ENCODE peak calls at places on chromosomes 6 and 20, in nine cellular contexts. One of them, this sample, is unnamed.

GRCh38 chr20:31859266-31859997 is 10.9 kb downstream of the DUSP15 start:
- DNase-seq in HepG2: no peak
- DNase-seq in GM23338: no peak
- DNase-seq in HCT116: no peak
- DNase-seq in prostate gland: no peak
- DNase-seq in SK-N-SH: no peak
- DNase-seq in stomach: no peak
- DNase-seq in Panc1: no peak
- DNase-seq in sigmoid colon: no peak
- DNase-seq in this sample: peak

GRCh38 chr20:46767127-46767761 is 57.8 kb downstream of the SLC2A10 start:
- DNase-seq in HepG2: peak
- DNase-seq in GM23338: peak
- DNase-seq in HCT116: peak
- DNase-seq in prostate gland: peak
- DNase-seq in SK-N-SH: peak
- DNase-seq in stomach: peak
- DNase-seq in Panc1: no peak
- DNase-seq in sigmoid colon: no peak
- DNase-seq in this sample: no peak

GRCh38 chr20:39857188-39857587 is 831.8 kb downstream of the MAFB start:
- DNase-seq in HepG2: no peak
- DNase-seq in GM23338: no peak
- DNase-seq in HCT116: no peak
- DNase-seq in prostate gland: no peak
- DNase-seq in SK-N-SH: no peak
- DNase-seq in stomach: no peak
- DNase-seq in Panc1: no peak
- DNase-seq in sigmoid colon: no peak
- DNase-seq in this sample: no peak

GRCh38 chr6:88866856-88867255 is 96.6 kb downstream of the RNGTT start:
- DNase-seq in HepG2: no peak
- DNase-seq in GM23338: no peak
- DNase-seq in HCT116: no peak
- DNase-seq in prostate gland: no peak
- DNase-seq in SK-N-SH: no peak
- DNase-seq in stomach: no peak
- DNase-seq in Panc1: no peak
- DNase-seq in sigmoid colon: no peak
- DNase-seq in this sample: no peak

GRCh38 chr6:102114402-102114801 is 720.9 kb downstream of the GRIK2 start:
- DNase-seq in HepG2: peak
- DNase-seq in GM23338: peak
- DNase-seq in HCT116: peak
- DNase-seq in prostate gland: no peak
- DNase-seq in SK-N-SH: no peak
- DNase-seq in stomach: no peak
- DNase-seq in Panc1: peak
- DNase-seq in sigmoid colon: no peak
- DNase-seq in this sample: no peak

GRCh38 chr20:24823989-24824693 is 124.9 kb upstream of the CST7 start:
- DNase-seq in HepG2: no peak
- DNase-seq in GM23338: no peak
- DNase-seq in HCT116: no peak
- DNase-seq in prostate gland: no peak
- DNase-seq in SK-N-SH: no peak
- DNase-seq in stomach: no peak
- DNase-seq in Panc1: no peak
- DNase-seq in sigmoid colon: peak
- DNase-seq in this sample: peak

GRCh38 chr6:155366325-155366724 is 52.0 kb upstream of the TFB1M start:
- DNase-seq in HepG2: no peak
- DNase-seq in GM23338: peak
- DNase-seq in HCT116: no peak
- DNase-seq in prostate gland: no peak
- DNase-seq in SK-N-SH: no peak
- DNase-seq in stomach: no peak
- DNase-seq in Panc1: no peak
- DNase-seq in sigmoid colon: no peak
- DNase-seq in this sample: no peak

GRCh38 chr6:39426057-39426592 is 103.6 kb upstream of the KCNK16 start:
- DNase-seq in HepG2: no peak
- DNase-seq in GM23338: no peak
- DNase-seq in HCT116: no peak
- DNase-seq in prostate gland: peak
- DNase-seq in SK-N-SH: no peak
- DNase-seq in stomach: no peak
- DNase-seq in Panc1: no peak
- DNase-seq in sigmoid colon: no peak
- DNase-seq in this sample: no peak

GRCh38 chr6:45946352-45946751 is 69.3 kb downstream of the CLIC5 start:
- DNase-seq in HepG2: peak
- DNase-seq in GM23338: peak
- DNase-seq in HCT116: no peak
- DNase-seq in prostate gland: no peak
- DNase-seq in SK-N-SH: peak
- DNase-seq in stomach: no peak
- DNase-seq in Panc1: no peak
- DNase-seq in sigmoid colon: peak
- DNase-seq in this sample: no peak

GRCh38 chr6:16819752-16820151 is 58.5 kb upstream of the ATXN1 start:
- DNase-seq in HepG2: no peak
- DNase-seq in GM23338: peak
- DNase-seq in HCT116: no peak
- DNase-seq in prostate gland: no peak
- DNase-seq in SK-N-SH: no peak
- DNase-seq in stomach: no peak
- DNase-seq in Panc1: peak
- DNase-seq in sigmoid colon: no peak
- DNase-seq in this sample: no peak

GRCh38 chr20:16368645-16369292 is 204.5 kb downstream of the KIF16B start:
- DNase-seq in HepG2: peak
- DNase-seq in GM23338: peak
- DNase-seq in HCT116: no peak
- DNase-seq in prostate gland: no peak
- DNase-seq in SK-N-SH: no peak
- DNase-seq in stomach: no peak
- DNase-seq in Panc1: peak
- DNase-seq in sigmoid colon: no peak
- DNase-seq in this sample: no peak

GRCh38 chr20:62202083-62202395 is 18.0 kb downstream of the HRH3 start:
- DNase-seq in HepG2: no peak
- DNase-seq in GM23338: no peak
- DNase-seq in HCT116: no peak
- DNase-seq in prostate gland: no peak
- DNase-seq in SK-N-SH: no peak
- DNase-seq in stomach: no peak
- DNase-seq in Panc1: no peak
- DNase-seq in sigmoid colon: no peak
- DNase-seq in this sample: peak

GRCh38 chr20:14775778-14776177 is 438.4 kb upstream of the FLRT3 start:
- DNase-seq in HepG2: peak
- DNase-seq in GM23338: no peak
- DNase-seq in HCT116: peak
- DNase-seq in prostate gland: peak
- DNase-seq in SK-N-SH: no peak
- DNase-seq in stomach: peak
- DNase-seq in Panc1: no peak
- DNase-seq in sigmoid colon: no peak
- DNase-seq in this sample: no peak

GRCh38 chr6:118808794-118809668 is 84.9 kb upstream of the ASF1A start:
- DNase-seq in HepG2: no peak
- DNase-seq in GM23338: no peak
- DNase-seq in HCT116: no peak
- DNase-seq in prostate gland: no peak
- DNase-seq in SK-N-SH: no peak
- DNase-seq in stomach: no peak
- DNase-seq in Panc1: no peak
- DNase-seq in sigmoid colon: no peak
- DNase-seq in this sample: no peak

GRCh38 chr20:23637282-23638221 is at the start of gene CST3:
- DNase-seq in HepG2: peak
- DNase-seq in GM23338: peak
- DNase-seq in HCT116: peak
- DNase-seq in prostate gland: peak
- DNase-seq in SK-N-SH: peak
- DNase-seq in stomach: peak
- DNase-seq in Panc1: peak
- DNase-seq in sigmoid colon: peak
- DNase-seq in this sample: peak

GRCh38 chr6:100549406-100550167 is 84.9 kb upstream of the SIM1 start:
- DNase-seq in HepG2: no peak
- DNase-seq in GM23338: no peak
- DNase-seq in HCT116: no peak
- DNase-seq in prostate gland: no peak
- DNase-seq in SK-N-SH: no peak
- DNase-seq in stomach: no peak
- DNase-seq in Panc1: no peak
- DNase-seq in sigmoid colon: no peak
- DNase-seq in this sample: no peak

GRCh38 chr6:54244430-54244829 is 63.8 kb upstream of the TINAG start:
- DNase-seq in HepG2: peak
- DNase-seq in GM23338: peak
- DNase-seq in HCT116: peak
- DNase-seq in prostate gland: no peak
- DNase-seq in SK-N-SH: peak
- DNase-seq in stomach: no peak
- DNase-seq in Panc1: no peak
- DNase-seq in sigmoid colon: no peak
- DNase-seq in this sample: no peak

GRCh38 chr6:4055420-4056041 is 23.4 kb downstream of the FAM217A start:
- DNase-seq in HepG2: peak
- DNase-seq in GM23338: no peak
- DNase-seq in HCT116: peak
- DNase-seq in prostate gland: peak
- DNase-seq in SK-N-SH: peak
- DNase-seq in stomach: peak
- DNase-seq in Panc1: peak
- DNase-seq in sigmoid colon: no peak
- DNase-seq in this sample: no peak

GRCh38 chr20:62159835-62160234 is 16.3 kb downstream of the SS18L1 start:
- DNase-seq in HepG2: no peak
- DNase-seq in GM23338: no peak
- DNase-seq in HCT116: peak
- DNase-seq in prostate gland: no peak
- DNase-seq in SK-N-SH: no peak
- DNase-seq in stomach: no peak
- DNase-seq in Panc1: no peak
- DNase-seq in sigmoid colon: no peak
- DNase-seq in this sample: no peak

GRCh38 chr6:1855890-1856289 is 246.2 kb downstream of the FOXC1 start:
- DNase-seq in HepG2: no peak
- DNase-seq in GM23338: no peak
- DNase-seq in HCT116: no peak
- DNase-seq in prostate gland: no peak
- DNase-seq in SK-N-SH: no peak
- DNase-seq in stomach: no peak
- DNase-seq in Panc1: no peak
- DNase-seq in sigmoid colon: no peak
- DNase-seq in this sample: no peak
- H3K4me3 ChIP-seq in HepG2: no peak
- H3K4me3 ChIP-seq in GM23338: no peak
- H3K4me3 ChIP-seq in HCT116: no peak
- H3K4me3 ChIP-seq in prostate gland: no peak
- H3K4me3 ChIP-seq in SK-N-SH: no peak
- H3K4me3 ChIP-seq in stomach: no peak
- H3K4me3 ChIP-seq in Panc1: no peak
- H3K4me3 ChIP-seq in sigmoid colon: no peak
- H3K4me3 ChIP-seq in this sample: no peak

GRCh38 chr6:134267917-134268361 is 50.0 kb downstream of the SGK1 start:
- DNase-seq in HepG2: peak
- DNase-seq in GM23338: peak
- DNase-seq in HCT116: no peak
- DNase-seq in prostate gland: peak
- DNase-seq in SK-N-SH: no peak
- DNase-seq in stomach: no peak
- DNase-seq in Panc1: no peak
- DNase-seq in sigmoid colon: no peak
- DNase-seq in this sample: no peak
- TF ChIP-seq POLR2AphosphoS5 in HepG2: no peak
- TF ChIP-seq POLR2AphosphoS5 in GM23338: no peak
- TF ChIP-seq POLR2AphosphoS5 in HCT116: no peak
- TF ChIP-seq POLR2AphosphoS5 in prostate gland: peak
- TF ChIP-seq POLR2AphosphoS5 in SK-N-SH: no peak
- TF ChIP-seq POLR2AphosphoS5 in stomach: no peak
- TF ChIP-seq POLR2AphosphoS5 in Panc1: no peak
- TF ChIP-seq POLR2AphosphoS5 in sigmoid colon: no peak
- TF ChIP-seq POLR2AphosphoS5 in this sample: no peak

GRCh38 chr6:36479256-36479655 is 36.5 kb downstream of the KCTD20 start:
- DNase-seq in HepG2: no peak
- DNase-seq in GM23338: no peak
- DNase-seq in HCT116: no peak
- DNase-seq in prostate gland: no peak
- DNase-seq in SK-N-SH: no peak
- DNase-seq in stomach: no peak
- DNase-seq in Panc1: no peak
- DNase-seq in sigmoid colon: no peak
- DNase-seq in this sample: no peak

DNA sequence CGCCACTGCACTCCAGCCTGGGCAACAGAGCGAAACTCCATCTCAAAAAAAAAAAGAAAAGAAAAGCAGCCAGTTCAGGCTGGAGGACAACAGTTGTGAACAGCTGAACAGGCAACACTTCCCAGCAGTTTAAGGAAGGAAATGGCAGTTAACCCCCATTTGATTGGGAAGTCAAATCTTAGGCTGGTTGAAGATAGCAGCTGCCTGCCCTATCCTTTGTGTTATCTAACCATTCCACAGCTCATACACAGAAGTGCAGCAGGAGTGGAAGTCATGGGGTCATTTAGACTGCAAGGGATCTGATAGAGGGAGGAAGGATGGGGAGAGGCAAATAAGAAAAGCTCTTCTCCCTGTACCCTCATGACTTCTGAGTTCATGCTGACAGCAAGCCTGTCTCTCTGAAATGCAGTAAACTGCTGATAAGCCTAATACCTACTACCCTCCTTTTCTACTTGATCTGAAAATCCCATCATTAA is 35.3 kb downstream of the KCTD20 start:
- DNase-seq in HepG2: no peak
- DNase-seq in GM23338: no peak
- DNase-seq in HCT116: no peak
- DNase-seq in prostate gland: no peak
- DNase-seq in SK-N-SH: no peak
- DNase-seq in stomach: no peak
- DNase-seq in Panc1: no peak
- DNase-seq in sigmoid colon: no peak
- DNase-seq in this sample: no peak
- H3K4me3 ChIP-seq in HepG2: no peak
- H3K4me3 ChIP-seq in GM23338: no peak
- H3K4me3 ChIP-seq in HCT116: no peak
- H3K4me3 ChIP-seq in prostate gland: no peak
- H3K4me3 ChIP-seq in SK-N-SH: no peak
- H3K4me3 ChIP-seq in stomach: no peak
- H3K4me3 ChIP-seq in Panc1: no peak
- H3K4me3 ChIP-seq in sigmoid colon: no peak
- H3K4me3 ChIP-seq in this sample: no peak

DNA sequence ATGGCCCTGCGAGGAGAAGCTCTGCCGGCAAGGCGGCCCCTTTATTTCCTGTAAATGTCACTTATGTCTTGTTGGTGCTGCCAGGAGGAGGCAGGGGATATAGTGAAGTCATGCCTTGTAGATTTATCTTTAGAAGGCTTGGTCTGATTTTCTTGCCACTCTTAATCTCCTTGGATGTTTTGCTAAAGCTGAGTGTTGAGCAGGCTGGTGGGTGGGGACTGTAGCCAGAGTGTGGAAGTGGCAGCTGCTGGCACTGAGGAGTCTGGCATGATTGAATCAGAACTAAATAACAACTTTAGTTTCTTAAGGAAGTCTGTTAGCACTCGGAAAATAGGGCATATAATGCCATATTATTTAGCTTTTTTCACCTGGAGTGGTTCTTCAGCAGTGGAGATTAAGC is 77.9 kb downstream of the PHF20 start:
- DNase-seq in HepG2: no peak
- DNase-seq in GM23338: no peak
- DNase-seq in HCT116: no peak
- DNase-seq in prostate gland: no peak
- DNase-seq in SK-N-SH: no peak
- DNase-seq in stomach: no peak
- DNase-seq in Panc1: no peak
- DNase-seq in sigmoid colon: no peak
- DNase-seq in this sample: no peak
- TF ChIP-seq POLR2AphosphoS5 in HepG2: no peak
- TF ChIP-seq POLR2AphosphoS5 in GM23338: no peak
- TF ChIP-seq POLR2AphosphoS5 in HCT116: no peak
- TF ChIP-seq POLR2AphosphoS5 in prostate gland: no peak
- TF ChIP-seq POLR2AphosphoS5 in SK-N-SH: no peak
- TF ChIP-seq POLR2AphosphoS5 in stomach: no peak
- TF ChIP-seq POLR2AphosphoS5 in Panc1: no peak
- TF ChIP-seq POLR2AphosphoS5 in sigmoid colon: no peak
- TF ChIP-seq POLR2AphosphoS5 in this sample: no peak

This sample was measured in spleen.